ENCODE peak calls at places on chromosomes 6 and 20, in six cellular contexts. One of them, this sample, is unnamed.

GRCh38 chr6:96947055-96947454 is 22.5 kb downstream of the KLHL32 start:
- DNase-seq in AG04450: no peak
- DNase-seq in stimulated activated CD4-positive, alpha-beta T cell treated with anti-CD3 and anti-CD28 coated beads, Interleukin-1b, Interleukin-23, amount 100 ng/mL, for 24 hours: no peak
- DNase-seq in activated T-helper 1 cell treated with anti-CD3 and anti-CD28 coated beads, Interleukin-2, amount 50 U/mL, for 16 hours: no peak
- DNase-seq in amniotic stem cell: no peak
- DNase-seq in HTR-8/SVneo: no peak
- DNase-seq in this sample: no peak

GRCh38 chr6:3281669-3282460 is 23.1 kb downstream of the PSMG4 start:
- DNase-seq in amniotic stem cell: peak
- DNase-seq in AG04450: peak
- DNase-seq in activated T-helper 1 cell treated with anti-CD3 and anti-CD28 coated beads, Interleukin-2, amount 50 U/mL, for 16 hours: no peak
- DNase-seq in stimulated activated CD4-positive, alpha-beta T cell treated with anti-CD3 and anti-CD28 coated beads, Interleukin-1b, Interleukin-23, amount 100 ng/mL, for 24 hours: no peak
- DNase-seq in HTR-8/SVneo: no peak
- DNase-seq in this sample: no peak

GRCh38 chr6:43192911-43193310 is 10.9 kb downstream of the CUL9 start:
- DNase-seq in stimulated activated CD4-positive, alpha-beta T cell treated with anti-CD3 and anti-CD28 coated beads, Interleukin-1b, Interleukin-23, amount 100 ng/mL, for 24 hours: no peak
- DNase-seq in activated T-helper 1 cell treated with anti-CD3 and anti-CD28 coated beads, Interleukin-2, amount 50 U/mL, for 16 hours: no peak
- DNase-seq in HTR-8/SVneo: no peak
- DNase-seq in AG04450: no peak
- DNase-seq in amniotic stem cell: no peak
- DNase-seq in this sample: no peak

GRCh38 chr6:3063733-3064700 is 4.3 kb upstream of the RIPK1 start:
- DNase-seq in activated T-helper 1 cell treated with anti-CD3 and anti-CD28 coated beads, Interleukin-2, amount 50 U/mL, for 16 hours: peak
- DNase-seq in AG04450: peak
- DNase-seq in stimulated activated CD4-positive, alpha-beta T cell treated with anti-CD3 and anti-CD28 coated beads, Interleukin-1b, Interleukin-23, amount 100 ng/mL, for 24 hours: peak
- DNase-seq in amniotic stem cell: peak
- DNase-seq in HTR-8/SVneo: peak
- DNase-seq in this sample: peak

GRCh38 chr6:155521719-155522118 is 66.1 kb upstream of the NOX3 start:
- DNase-seq in stimulated activated CD4-positive, alpha-beta T cell treated with anti-CD3 and anti-CD28 coated beads, Interleukin-1b, Interleukin-23, amount 100 ng/mL, for 24 hours: no peak
- DNase-seq in AG04450: no peak
- DNase-seq in amniotic stem cell: no peak
- DNase-seq in HTR-8/SVneo: no peak
- DNase-seq in activated T-helper 1 cell treated with anti-CD3 and anti-CD28 coated beads, Interleukin-2, amount 50 U/mL, for 16 hours: no peak
- DNase-seq in this sample: no peak

GRCh38 chr20:23147964-23148720 is 62.0 kb upstream of the CD93 start:
- DNase-seq in activated T-helper 1 cell treated with anti-CD3 and anti-CD28 coated beads, Interleukin-2, amount 50 U/mL, for 16 hours: no peak
- DNase-seq in stimulated activated CD4-positive, alpha-beta T cell treated with anti-CD3 and anti-CD28 coated beads, Interleukin-1b, Interleukin-23, amount 100 ng/mL, for 24 hours: peak
- DNase-seq in HTR-8/SVneo: peak
- DNase-seq in amniotic stem cell: peak
- DNase-seq in AG04450: no peak
- DNase-seq in this sample: no peak

GRCh38 chr6:106751501-106752252 is 122.3 kb downstream of the QRSL1 start:
- DNase-seq in stimulated activated CD4-positive, alpha-beta T cell treated with anti-CD3 and anti-CD28 coated beads, Interleukin-1b, Interleukin-23, amount 100 ng/mL, for 24 hours: no peak
- DNase-seq in AG04450: no peak
- DNase-seq in activated T-helper 1 cell treated with anti-CD3 and anti-CD28 coated beads, Interleukin-2, amount 50 U/mL, for 16 hours: no peak
- DNase-seq in HTR-8/SVneo: peak
- DNase-seq in amniotic stem cell: no peak
- DNase-seq in this sample: no peak

GRCh38 chr6:86331889-86332288 is 605.4 kb upstream of the HTR1E start:
- DNase-seq in AG04450: no peak
- DNase-seq in HTR-8/SVneo: no peak
- DNase-seq in stimulated activated CD4-positive, alpha-beta T cell treated with anti-CD3 and anti-CD28 coated beads, Interleukin-1b, Interleukin-23, amount 100 ng/mL, for 24 hours: no peak
- DNase-seq in amniotic stem cell: no peak
- DNase-seq in activated T-helper 1 cell treated with anti-CD3 and anti-CD28 coated beads, Interleukin-2, amount 50 U/mL, for 16 hours: no peak
- DNase-seq in this sample: no peak

GRCh38 chr20:36113566-36114247 is 40.8 kb upstream of the EPB41L1 start:
- DNase-seq in AG04450: no peak
- DNase-seq in activated T-helper 1 cell treated with anti-CD3 and anti-CD28 coated beads, Interleukin-2, amount 50 U/mL, for 16 hours: no peak
- DNase-seq in stimulated activated CD4-positive, alpha-beta T cell treated with anti-CD3 and anti-CD28 coated beads, Interleukin-1b, Interleukin-23, amount 100 ng/mL, for 24 hours: no peak
- DNase-seq in HTR-8/SVneo: no peak
- DNase-seq in amniotic stem cell: no peak
- DNase-seq in this sample: no peak

GRCh38 chr6:118638288-118638687 is 13.1 kb downstream of the CEP85L start:
- DNase-seq in amniotic stem cell: no peak
- DNase-seq in activated T-helper 1 cell treated with anti-CD3 and anti-CD28 coated beads, Interleukin-2, amount 50 U/mL, for 16 hours: no peak
- DNase-seq in HTR-8/SVneo: no peak
- DNase-seq in stimulated activated CD4-positive, alpha-beta T cell treated with anti-CD3 and anti-CD28 coated beads, Interleukin-1b, Interleukin-23, amount 100 ng/mL, for 24 hours: no peak
- DNase-seq in AG04450: no peak
- DNase-seq in this sample: no peak

GRCh38 chr6:111119550-111120329 is 32.4 kb downstream of the SLC16A10 start:
- DNase-seq in amniotic stem cell: no peak
- DNase-seq in AG04450: no peak
- DNase-seq in activated T-helper 1 cell treated with anti-CD3 and anti-CD28 coated beads, Interleukin-2, amount 50 U/mL, for 16 hours: no peak
- DNase-seq in HTR-8/SVneo: no peak
- DNase-seq in stimulated activated CD4-positive, alpha-beta T cell treated with anti-CD3 and anti-CD28 coated beads, Interleukin-1b, Interleukin-23, amount 100 ng/mL, for 24 hours: no peak
- DNase-seq in this sample: no peak

GRCh38 chr6:71035871-71036270 is 79.0 kb upstream of the B3GAT2 start:
- DNase-seq in amniotic stem cell: no peak
- DNase-seq in HTR-8/SVneo: no peak
- DNase-seq in activated T-helper 1 cell treated with anti-CD3 and anti-CD28 coated beads, Interleukin-2, amount 50 U/mL, for 16 hours: no peak
- DNase-seq in stimulated activated CD4-positive, alpha-beta T cell treated with anti-CD3 and anti-CD28 coated beads, Interleukin-1b, Interleukin-23, amount 100 ng/mL, for 24 hours: no peak
- DNase-seq in AG04450: no peak
- DNase-seq in this sample: no peak

GRCh38 chr6:127177030-127177928 is 58.8 kb downstream of the RSPO3 start:
- DNase-seq in activated T-helper 1 cell treated with anti-CD3 and anti-CD28 coated beads, Interleukin-2, amount 50 U/mL, for 16 hours: no peak
- DNase-seq in stimulated activated CD4-positive, alpha-beta T cell treated with anti-CD3 and anti-CD28 coated beads, Interleukin-1b, Interleukin-23, amount 100 ng/mL, for 24 hours: no peak
- DNase-seq in AG04450: no peak
- DNase-seq in amniotic stem cell: no peak
- DNase-seq in HTR-8/SVneo: no peak
- DNase-seq in this sample: no peak

GRCh38 chr6:158020272-158020711 is 38.6 kb downstream of the SYNJ2 start:
- DNase-seq in HTR-8/SVneo: no peak
- DNase-seq in amniotic stem cell: no peak
- DNase-seq in stimulated activated CD4-positive, alpha-beta T cell treated with anti-CD3 and anti-CD28 coated beads, Interleukin-1b, Interleukin-23, amount 100 ng/mL, for 24 hours: no peak
- DNase-seq in AG04450: no peak
- DNase-seq in activated T-helper 1 cell treated with anti-CD3 and anti-CD28 coated beads, Interleukin-2, amount 50 U/mL, for 16 hours: no peak
- DNase-seq in this sample: no peak

GRCh38 chr6:71330501-71330900 is 41.9 kb downstream of the OGFRL1 start:
- DNase-seq in amniotic stem cell: no peak
- DNase-seq in HTR-8/SVneo: no peak
- DNase-seq in activated T-helper 1 cell treated with anti-CD3 and anti-CD28 coated beads, Interleukin-2, amount 50 U/mL, for 16 hours: no peak
- DNase-seq in AG04450: no peak
- DNase-seq in stimulated activated CD4-positive, alpha-beta T cell treated with anti-CD3 and anti-CD28 coated beads, Interleukin-1b, Interleukin-23, amount 100 ng/mL, for 24 hours: no peak
- DNase-seq in this sample: no peak

GRCh38 chr6:156774872-156775405 is 2.2 kb upstream of the ARID1B start:
- DNase-seq in AG04450: no peak
- DNase-seq in activated T-helper 1 cell treated with anti-CD3 and anti-CD28 coated beads, Interleukin-2, amount 50 U/mL, for 16 hours: no peak
- DNase-seq in HTR-8/SVneo: no peak
- DNase-seq in amniotic stem cell: no peak
- DNase-seq in stimulated activated CD4-positive, alpha-beta T cell treated with anti-CD3 and anti-CD28 coated beads, Interleukin-1b, Interleukin-23, amount 100 ng/mL, for 24 hours: no peak
- DNase-seq in this sample: no peak

GRCh38 chr6:2403546-2403945 is 158.1 kb upstream of the GMDS start:
- DNase-seq in amniotic stem cell: no peak
- DNase-seq in AG04450: no peak
- DNase-seq in activated T-helper 1 cell treated with anti-CD3 and anti-CD28 coated beads, Interleukin-2, amount 50 U/mL, for 16 hours: no peak
- DNase-seq in stimulated activated CD4-positive, alpha-beta T cell treated with anti-CD3 and anti-CD28 coated beads, Interleukin-1b, Interleukin-23, amount 100 ng/mL, for 24 hours: no peak
- DNase-seq in HTR-8/SVneo: no peak
- DNase-seq in this sample: no peak

GRCh38 chr6:125791151-125791819 is 525 bp downstream of the NCOA7 start:
- DNase-seq in AG04450: no peak
- DNase-seq in HTR-8/SVneo: peak
- DNase-seq in activated T-helper 1 cell treated with anti-CD3 and anti-CD28 coated beads, Interleukin-2, amount 50 U/mL, for 16 hours: no peak
- DNase-seq in amniotic stem cell: no peak
- DNase-seq in stimulated activated CD4-positive, alpha-beta T cell treated with anti-CD3 and anti-CD28 coated beads, Interleukin-1b, Interleukin-23, amount 100 ng/mL, for 24 hours: peak
- DNase-seq in this sample: peak

GRCh38 chr6:52539607-52540006 is 37.3 kb downstream of the TRAM2 start:
- DNase-seq in stimulated activated CD4-positive, alpha-beta T cell treated with anti-CD3 and anti-CD28 coated beads, Interleukin-1b, Interleukin-23, amount 100 ng/mL, for 24 hours: no peak
- DNase-seq in AG04450: no peak
- DNase-seq in HTR-8/SVneo: no peak
- DNase-seq in amniotic stem cell: no peak
- DNase-seq in activated T-helper 1 cell treated with anti-CD3 and anti-CD28 coated beads, Interleukin-2, amount 50 U/mL, for 16 hours: no peak
- DNase-seq in this sample: no peak

GRCh38 chr20:12237772-12238171 is 320.1 kb downstream of the BTBD3 start:
- DNase-seq in HTR-8/SVneo: no peak
- DNase-seq in stimulated activated CD4-positive, alpha-beta T cell treated with anti-CD3 and anti-CD28 coated beads, Interleukin-1b, Interleukin-23, amount 100 ng/mL, for 24 hours: no peak
- DNase-seq in AG04450: no peak
- DNase-seq in amniotic stem cell: no peak
- DNase-seq in activated T-helper 1 cell treated with anti-CD3 and anti-CD28 coated beads, Interleukin-2, amount 50 U/mL, for 16 hours: no peak
- DNase-seq in this sample: peak

GRCh38 chr20:8194721-8195120 is 62.7 kb downstream of the PLCB1 start:
- DNase-seq in activated T-helper 1 cell treated with anti-CD3 and anti-CD28 coated beads, Interleukin-2, amount 50 U/mL, for 16 hours: no peak
- DNase-seq in stimulated activated CD4-positive, alpha-beta T cell treated with anti-CD3 and anti-CD28 coated beads, Interleukin-1b, Interleukin-23, amount 100 ng/mL, for 24 hours: no peak
- DNase-seq in HTR-8/SVneo: no peak
- DNase-seq in AG04450: no peak
- DNase-seq in amniotic stem cell: no peak
- DNase-seq in this sample: no peak

GRCh38 chr6:104580452-104580851 is 279.3 kb downstream of the HACE1 start:
- DNase-seq in activated T-helper 1 cell treated with anti-CD3 and anti-CD28 coated beads, Interleukin-2, amount 50 U/mL, for 16 hours: no peak
- DNase-seq in stimulated activated CD4-positive, alpha-beta T cell treated with anti-CD3 and anti-CD28 coated beads, Interleukin-1b, Interleukin-23, amount 100 ng/mL, for 24 hours: no peak
- DNase-seq in amniotic stem cell: no peak
- DNase-seq in AG04450: no peak
- DNase-seq in HTR-8/SVneo: no peak
- DNase-seq in this sample: no peak

GRCh38 chr6:73134588-73134987 is 90.7 kb downstream of the KHDC1L start:
- DNase-seq in stimulated activated CD4-positive, alpha-beta T cell treated with anti-CD3 and anti-CD28 coated beads, Interleukin-1b, Interleukin-23, amount 100 ng/mL, for 24 hours: peak
- DNase-seq in HTR-8/SVneo: no peak
- DNase-seq in AG04450: no peak
- DNase-seq in amniotic stem cell: no peak
- DNase-seq in activated T-helper 1 cell treated with anti-CD3 and anti-CD28 coated beads, Interleukin-2, amount 50 U/mL, for 16 hours: no peak
- DNase-seq in this sample: no peak

GRCh38 chr6:32627831-32628230 is 9.4 kb upstream of the HLA-DQA1 start:
- DNase-seq in HTR-8/SVneo: no peak
- DNase-seq in stimulated activated CD4-positive, alpha-beta T cell treated with anti-CD3 and anti-CD28 coated beads, Interleukin-1b, Interleukin-23, amount 100 ng/mL, for 24 hours: no peak
- DNase-seq in AG04450: no peak
- DNase-seq in activated T-helper 1 cell treated with anti-CD3 and anti-CD28 coated beads, Interleukin-2, amount 50 U/mL, for 16 hours: no peak
- DNase-seq in amniotic stem cell: no peak
- DNase-seq in this sample: no peak

GRCh38 chr6:26223677-26224546 is 136.7 kb downstream of the HFE start:
- DNase-seq in HTR-8/SVneo: peak
- DNase-seq in stimulated activated CD4-positive, alpha-beta T cell treated with anti-CD3 and anti-CD28 coated beads, Interleukin-1b, Interleukin-23, amount 100 ng/mL, for 24 hours: no peak
- DNase-seq in activated T-helper 1 cell treated with anti-CD3 and anti-CD28 coated beads, Interleukin-2, amount 50 U/mL, for 16 hours: no peak
- DNase-seq in AG04450: peak
- DNase-seq in amniotic stem cell: peak
- DNase-seq in this sample: peak

GRCh38 chr6:106168097-106168888 is 82.2 kb downstream of the PRDM1 start:
- DNase-seq in amniotic stem cell: no peak
- DNase-seq in AG04450: no peak
- DNase-seq in stimulated activated CD4-positive, alpha-beta T cell treated with anti-CD3 and anti-CD28 coated beads, Interleukin-1b, Interleukin-23, amount 100 ng/mL, for 24 hours: no peak
- DNase-seq in activated T-helper 1 cell treated with anti-CD3 and anti-CD28 coated beads, Interleukin-2, amount 50 U/mL, for 16 hours: no peak
- DNase-seq in HTR-8/SVneo: no peak
- DNase-seq in this sample: no peak